ENCODE peak calls at places on chromosomes 13 and 19, in eight cellular contexts. One of them, this sample, is unnamed.

GRCh38 chr13:51849145-51850101 is 4.4 kb upstream of the TMEM272 start:
- DNase-seq in amniotic epithelial cell: peak; percentile 53
- DNase-seq in AG10803: no peak
- DNase-seq in HT1080: no peak
- DNase-seq in neural crest cell: peak; percentile 47
- DNase-seq in A549: peak; percentile 31
- DNase-seq in activated CD8-positive, alpha-beta T cell treated with anti-CD3 and anti-CD28 coated beads, Interleukin-2, amount 10 ng/mL, durations not matched to agents 7 days and 5 days: peak; percentile 54
- DNase-seq in stimulated activated CD4-positive, alpha-beta T cell treated with anti-CD3 and anti-CD28 coated beads, Interleukin-1b, Interleukin-23, amount 100 ng/mL, for 24 hours: no peak
- DNase-seq in this sample: no peak

GRCh38 chr19:2561895-2562294 is 86.0 kb downstream of the GADD45B start:
- DNase-seq in HT1080: no peak
- DNase-seq in A549: no peak
- DNase-seq in neural crest cell: no peak
- DNase-seq in AG10803: no peak
- DNase-seq in amniotic epithelial cell: no peak
- DNase-seq in stimulated activated CD4-positive, alpha-beta T cell treated with anti-CD3 and anti-CD28 coated beads, Interleukin-1b, Interleukin-23, amount 100 ng/mL, for 24 hours: no peak
- DNase-seq in activated CD8-positive, alpha-beta T cell treated with anti-CD3 and anti-CD28 coated beads, Interleukin-2, amount 10 ng/mL, durations not matched to agents 7 days and 5 days: peak; percentile 85
- DNase-seq in this sample: no peak

GRCh38 chr13:113148940-113149503 is 9.4 kb upstream of the PROZ start:
- DNase-seq in neural crest cell: no peak
- DNase-seq in AG10803: no peak
- DNase-seq in A549: no peak
- DNase-seq in amniotic epithelial cell: no peak
- DNase-seq in stimulated activated CD4-positive, alpha-beta T cell treated with anti-CD3 and anti-CD28 coated beads, Interleukin-1b, Interleukin-23, amount 100 ng/mL, for 24 hours: no peak
- DNase-seq in HT1080: no peak
- DNase-seq in activated CD8-positive, alpha-beta T cell treated with anti-CD3 and anti-CD28 coated beads, Interleukin-2, amount 10 ng/mL, durations not matched to agents 7 days and 5 days: no peak
- DNase-seq in this sample: no peak

GRCh38 chr13:49351871-49352270 is 92.0 kb downstream of the CAB39L start:
- DNase-seq in HT1080: no peak
- DNase-seq in stimulated activated CD4-positive, alpha-beta T cell treated with anti-CD3 and anti-CD28 coated beads, Interleukin-1b, Interleukin-23, amount 100 ng/mL, for 24 hours: no peak
- DNase-seq in A549: no peak
- DNase-seq in amniotic epithelial cell: peak; percentile 83
- DNase-seq in AG10803: peak; percentile 64
- DNase-seq in activated CD8-positive, alpha-beta T cell treated with anti-CD3 and anti-CD28 coated beads, Interleukin-2, amount 10 ng/mL, durations not matched to agents 7 days and 5 days: no peak
- DNase-seq in neural crest cell: no peak
- DNase-seq in this sample: no peak

GRCh38 chr19:9849786-9850185 is 14.7 kb downstream of the PIN1 start:
- DNase-seq in stimulated activated CD4-positive, alpha-beta T cell treated with anti-CD3 and anti-CD28 coated beads, Interleukin-1b, Interleukin-23, amount 100 ng/mL, for 24 hours: no peak
- DNase-seq in A549: no peak
- DNase-seq in AG10803: no peak
- DNase-seq in neural crest cell: no peak
- DNase-seq in amniotic epithelial cell: no peak
- DNase-seq in HT1080: no peak
- DNase-seq in activated CD8-positive, alpha-beta T cell treated with anti-CD3 and anti-CD28 coated beads, Interleukin-2, amount 10 ng/mL, durations not matched to agents 7 days and 5 days: no peak
- DNase-seq in this sample: no peak

GRCh38 chr13:106433066-106433465 is 102.4 kb downstream of the EFNB2 start:
- DNase-seq in neural crest cell: no peak
- DNase-seq in stimulated activated CD4-positive, alpha-beta T cell treated with anti-CD3 and anti-CD28 coated beads, Interleukin-1b, Interleukin-23, amount 100 ng/mL, for 24 hours: no peak
- DNase-seq in AG10803: peak; percentile 16
- DNase-seq in amniotic epithelial cell: no peak
- DNase-seq in activated CD8-positive, alpha-beta T cell treated with anti-CD3 and anti-CD28 coated beads, Interleukin-2, amount 10 ng/mL, durations not matched to agents 7 days and 5 days: no peak
- DNase-seq in A549: no peak
- DNase-seq in HT1080: no peak
- DNase-seq in this sample: no peak

GRCh38 chr13:99955747-99956472 is 15.7 kb downstream of the ZIC5 start:
- DNase-seq in AG10803: peak; percentile 50
- DNase-seq in A549: no peak
- DNase-seq in activated CD8-positive, alpha-beta T cell treated with anti-CD3 and anti-CD28 coated beads, Interleukin-2, amount 10 ng/mL, durations not matched to agents 7 days and 5 days: no peak
- DNase-seq in neural crest cell: no peak
- DNase-seq in HT1080: no peak
- DNase-seq in stimulated activated CD4-positive, alpha-beta T cell treated with anti-CD3 and anti-CD28 coated beads, Interleukin-1b, Interleukin-23, amount 100 ng/mL, for 24 hours: no peak
- DNase-seq in amniotic epithelial cell: peak; percentile 4
- DNase-seq in this sample: peak; percentile 75

GRCh38 chr19:53849237-53849676 is 18.4 kb upstream of the MYADM start:
- DNase-seq in neural crest cell: no peak
- DNase-seq in A549: no peak
- DNase-seq in activated CD8-positive, alpha-beta T cell treated with anti-CD3 and anti-CD28 coated beads, Interleukin-2, amount 10 ng/mL, durations not matched to agents 7 days and 5 days: no peak
- DNase-seq in HT1080: peak; percentile 74
- DNase-seq in AG10803: peak; percentile 92
- DNase-seq in stimulated activated CD4-positive, alpha-beta T cell treated with anti-CD3 and anti-CD28 coated beads, Interleukin-1b, Interleukin-23, amount 100 ng/mL, for 24 hours: no peak
- DNase-seq in amniotic epithelial cell: peak; percentile 80
- DNase-seq in this sample: no peak

GRCh38 chr19:54107876-54108490 is 5.3 kb downstream of the NDUFA3 start:
- DNase-seq in AG10803: no peak
- DNase-seq in activated CD8-positive, alpha-beta T cell treated with anti-CD3 and anti-CD28 coated beads, Interleukin-2, amount 10 ng/mL, durations not matched to agents 7 days and 5 days: no peak
- DNase-seq in HT1080: no peak
- DNase-seq in A549: no peak
- DNase-seq in neural crest cell: no peak
- DNase-seq in stimulated activated CD4-positive, alpha-beta T cell treated with anti-CD3 and anti-CD28 coated beads, Interleukin-1b, Interleukin-23, amount 100 ng/mL, for 24 hours: no peak
- DNase-seq in amniotic epithelial cell: no peak
- DNase-seq in this sample: no peak

This sample was measured in G401.